ENCODE peak calls at places on chromosomes 11 and 22, in nine cellular contexts. G, L, H, M, W, B, E, F and C are unnamed samples.

GRCh38 chr11:44643207-44643606 is 77.7 kb downstream of the CD82 start:
- DNase-seq in F (no peak), W (no peak), M (no peak), E (no peak), G (no peak), H (no peak), L (no peak), B (no peak), C (no peak)

GRCh38 chr11:48107188-48107704 is 109.4 kb upstream of the OR4B1 start:
- DNase-seq in L (peak), M (no peak), H (no peak), B (peak), E (no peak), F (no peak), G (peak), W (no peak), C (peak)

GRCh38 chr11:83033972-83034672 is 37.6 kb downstream of the RAB30 start:
- DNase-seq in M (peak), B (no peak), E (no peak), W (no peak), L (no peak), G (no peak), H (peak), F (peak), C (peak)

GRCh38 chr11:9066432-9066925 is 24.9 kb downstream of the SCUBE2 start:
- DNase-seq in B (no peak), G (no peak), M (no peak), L (no peak), F (no peak), H (no peak), E (no peak), W (peak), C (no peak)

GRCh38 chr22:39219071-39220050 is 25.4 kb downstream of the PDGFB start:
- DNase-seq in H (no peak), B (no peak), G (no peak), W (no peak), E (no peak), F (peak), L (no peak), M (peak), C (peak)

GRCh38 chr22:41178425-41178975 is 26.6 kb upstream of the L3MBTL2 start:
- DNase-seq in B (no peak), L (no peak), H (no peak), W (no peak), F (no peak), E (no peak), M (peak), G (no peak), C (no peak)

GRCh38 chr11:64373598-64373974 is 14.6 kb downstream of the RPS6KA4 start:
- DNase-seq in G (no peak), W (no peak), H (no peak), F (no peak), M (no peak), B (no peak), E (no peak), L (no peak), C (no peak)

GRCh38 chr11:41786087-41786486 is 326.6 kb upstream of the LRRC4C start:
- DNase-seq in G (no peak), W (no peak), B (no peak), L (no peak), E (no peak), F (no peak), M (no peak), H (peak), C (no peak)

GRCh38 chr22:41844513-41844912 is 11.6 kb downstream of the SREBF2 start:
- DNase-seq in B (no peak), G (no peak), L (no peak), F (no peak), W (no peak), H (no peak), E (no peak), M (no peak), C (no peak)

GRCh38 chr22:46057206-46057605 is 80.2 kb upstream of the WNT7B start:
- DNase-seq in B (no peak), G (no peak), F (peak), W (no peak), H (no peak), M (peak), L (no peak), E (no peak), C (peak)

GRCh38 chr11:14907411-14908213 is 15.6 kb upstream of the CYP2R1 start:
- DNase-seq in W (peak), H (peak), B (peak), E (peak), F (peak), M (peak), L (no peak), G (peak), C (no peak)

GRCh38 chr11:57497303-57498247 is 17.9 kb downstream of the SLC43A1 start:
- DNase-seq in B (no peak), W (no peak), F (no peak), M (no peak), L (no peak), E (no peak), H (no peak), G (no peak), C (no peak)

GRCh38 chr22:19951351-19951750 is 9.7 kb upstream of the TXNRD2 start:
- DNase-seq in W (no peak), E (no peak), B (no peak), L (no peak), H (no peak), G (no peak), F (no peak), M (no peak), C (no peak)

GRCh38 chr11:105137286-105137685 is 2.3 kb downstream of the CARD18 start:
- DNase-seq in B (no peak), W (no peak), L (no peak), G (no peak), F (no peak), H (peak), M (no peak), E (no peak), C (peak)

GRCh38 chr11:76380161-76380976 is 563 bp downstream of the THAP12 start:
- DNase-seq in M (peak), W (no peak), E (no peak), B (peak), G (peak), L (no peak), F (no peak), H (peak), C (peak)

GRCh38 chr22:42994917-42995562 is 19.9 kb downstream of the PACSIN2 start:
- DNase-seq in L (peak), E (no peak), M (peak), B (no peak), W (no peak), H (peak), G (no peak), F (peak), C (peak)

GRCh38 chr11:2931771-2932738 is 2.8 kb upstream of the PHLDA2 start:
- DNase-seq in F (peak), E (no peak), G (no peak), H (no peak), L (no peak), M (peak), W (no peak), B (no peak), C (no peak)

GRCh38 chr11:113649311-113649710 is 56.8 kb downstream of the TMPRSS5 start:
- DNase-seq in M (no peak), G (no peak), L (no peak), H (no peak), W (no peak), B (no peak), E (no peak), F (no peak), C (no peak)

GRCh38 chr22:45208993-45209838 is 31.5 kb downstream of the KIAA0930 start:
- DNase-seq in G (peak), W (no peak), E (no peak), L (peak), H (peak), B (peak), M (peak), F (no peak), C (peak)

GRCh38 chr11:57638005-57638760 is 11.5 kb downstream of the YPEL4 start:
- DNase-seq in G (no peak), M (peak), W (no peak), F (no peak), B (no peak), L (peak), E (peak), H (peak), C (peak)

GRCh38 chr11:67356867-67357561 is 3.7 kb upstream of the POLD4 start:
- DNase-seq in B (peak), W (peak), L (peak), H (peak), F (peak), E (no peak), G (peak), M (peak), C (peak)

GRCh38 chr11:118916842-118917388 is 8.8 kb downstream of the BCL9L start:
- DNase-seq in L (no peak), F (peak), E (no peak), B (no peak), H (peak), W (peak), M (peak), G (no peak), C (peak)

GRCh38 chr22:50563410-50564160 is 866 bp upstream of the SYCE3 start:
- DNase-seq in W (no peak), G (no peak), B (no peak), F (no peak), L (no peak), E (no peak), H (no peak), M (peak), C (no peak)

GRCh38 chr11:1196516-1197391 is 26.1 kb upstream of the MUC5B start:
- DNase-seq in B (no peak), F (peak), M (peak), H (no peak), G (no peak), W (no peak), L (no peak), E (no peak), C (no peak)

GRCh38 chr11:120186799-120187591 is 23.8 kb upstream of the OAF start:
- DNase-seq in H (peak), G (no peak), M (no peak), F (peak), E (no peak), W (no peak), L (peak), B (no peak), C (no peak)

GRCh38 chr11:33808228-33808828 is 34.0 kb upstream of the FBXO3 start:
- DNase-seq in G (peak), M (peak), B (peak), F (peak), H (peak), L (peak), E (peak), W (peak), C (peak)

GRCh38 chr11:114678125-114679036 is at the start of gene NXPE2:
- DNase-seq in L (peak), E (no peak), W (no peak), G (no peak), B (no peak), F (peak), M (peak), H (no peak), C (peak)

GRCh38 chr22:39207141-39208012 is 37.4 kb downstream of the PDGFB start:
- DNase-seq in L (no peak), M (peak), G (no peak), W (no peak), F (peak), H (peak), B (no peak), E (no peak), C (peak)

GRCh38 chr11:115676768-115677167 is 172.6 kb upstream of the CADM1 start:
- DNase-seq in H (peak), E (no peak), M (no peak), B (no peak), W (no peak), G (no peak), L (peak), F (no peak), C (peak)

GRCh38 chr11:116808262-116809175 is 14.6 kb downstream of the APOA4 start:
- DNase-seq in M (no peak), F (no peak), E (no peak), W (no peak), H (peak), B (no peak), L (no peak), G (no peak), C (no peak)

GRCh38 chr11:101003468-101003867 is 126.1 kb downstream of the PGR start:
- DNase-seq in M (no peak), W (no peak), B (no peak), F (no peak), L (no peak), E (no peak), G (no peak), H (no peak), C (no peak)

GRCh38 chr11:4626207-4627105 is 10.8 kb upstream of the OR51D1 start:
- DNase-seq in H (peak), L (peak), F (peak), G (peak), B (peak), E (peak), W (peak), M (no peak), C (peak)

GRCh38 chr11:112844530-112844929 is 116.7 kb upstream of the NCAM1 start:
- DNase-seq in L (no peak), B (no peak), E (no peak), F (no peak), H (no peak), G (no peak), W (no peak), M (no peak), C (peak)

GRCh38 chr22:47450876-47451475 is 688.5 kb downstream of the TBC1D22A start:
- DNase-seq in W (no peak), B (no peak), L (no peak), F (no peak), M (no peak), G (no peak), H (no peak), E (no peak), C (no peak)

GRCh38 chr11:113904379-113905101 is at the start of gene HTR3B:
- DNase-seq in B (no peak), L (no peak), M (no peak), G (no peak), E (no peak), F (no peak), H (no peak), W (no peak), C (no peak)

GRCh38 chr22:39574779-39575551 is 4.4 kb downstream of the CACNA1I start:
- DNase-seq in G (no peak), H (peak), E (no peak), L (peak), W (no peak), M (no peak), B (no peak), F (no peak), C (peak)

GRCh38 chr11:360326-361280 is 8.7 kb upstream of the B4GALNT4 start:
- DNase-seq in M (no peak), L (no peak), H (no peak), W (no peak), E (no peak), G (no peak), F (no peak), B (no peak), C (no peak)

GRCh38 chr11:93532285-93532789 is 10.9 kb downstream of the SMCO4 start:
- DNase-seq in L (no peak), E (no peak), H (no peak), F (no peak), B (no peak), G (no peak), M (no peak), W (no peak), C (no peak)